ENCODE peak calls at places on chromosomes 2 and 18, in five cellular contexts. O is stimulated activated CD8-positive, alpha-beta memory T cell treated with anti-CD3 and anti-CD28 coated beads, Interleukin-4, amount 100 ng/mL, for 1 hour; S is T-cell; V is ELR; Q is fibroblast of lung. N is an unnamed sample.
A peak's percentile ranks its signal among the peaks of the same experiment; 100 is the strongest.

GRCh38 chr2:224142397-224143312 is 103.6 kb upstream of the SERPINE2 start:
- DNase-seq in V (peak; percentile 79), Q (peak; percentile 87), O (no peak), S (no peak), N (no peak)

GRCh38 chr2:234403074-234403473 is 93.8 kb downstream of the ARL4C start:
- DNase-seq in V (peak; percentile 63), S (no peak), Q (no peak), O (no peak), N (no peak)

GRCh38 chr18:72232611-72233010 is 311.5 kb downstream of the CBLN2 start:
- DNase-seq in V (no peak), S (no peak), Q (no peak), O (no peak), N (no peak)

GRCh38 chr18:70290482-70291294 is 1.8 kb downstream of the SOCS6 start:
- DNase-seq in S (no peak), Q (no peak), O (no peak), V (no peak), N (no peak)

GRCh38 chr18:53795061-53795460 is 429.4 kb downstream of the MBD2 start:
- DNase-seq in Q (peak; percentile 39), O (no peak), V (no peak), S (no peak), N (no peak)

GRCh38 chr2:28423856-28424605 is 31.4 kb downstream of the FOSL2 start:
- DNase-seq in S (peak; percentile 60), V (no peak), O (no peak), Q (no peak), N (no peak)

GRCh38 chr2:61978522-61978921 is 73.0 kb downstream of the COMMD1 start:
- DNase-seq in S (no peak), V (no peak), Q (no peak), O (no peak), N (peak; percentile 40)

GRCh38 chr2:221555511-221555845 is 16.6 kb downstream of the EPHA4 start:
- DNase-seq in V (no peak), Q (no peak), S (no peak), O (no peak), N (no peak)

GRCh38 chr2:215931256-215931903 is 82.0 kb downstream of the MREG start:
- DNase-seq in S (peak; percentile 27), Q (peak; percentile 87), O (no peak), V (peak; percentile 79), N (peak; percentile 64)

GRCh38 chr2:12325806-12326205 is 390.9 kb upstream of the TRIB2 start:
- DNase-seq in S (no peak), V (peak; percentile 81), O (no peak), Q (peak; percentile 45), N (peak; percentile 35)

GRCh38 chr2:233468746-233469110 is 97.9 kb downstream of the USP40 start:
- DNase-seq in O (no peak), V (no peak), S (no peak), Q (no peak), N (no peak)

GRCh38 chr2:199861116-199861774 is 10.3 kb upstream of the FTCDNL1 start:
- DNase-seq in O (no peak), V (peak; percentile 51), Q (peak; percentile 63), S (no peak), N (no peak)

GRCh38 chr18:63980896-63981454 is 11.1 kb downstream of the SERPINB8 start:
- DNase-seq in Q (no peak), S (no peak), O (no peak), V (no peak), N (no peak)

GRCh38 chr2:207390302-207391095 is 139.3 kb upstream of the CREB1 start:
- DNase-seq in Q (no peak), V (no peak), S (no peak), O (no peak), N (no peak)

GRCh38 chr2:69177063-69177771 is 164.2 kb downstream of the ANTXR1 start:
- DNase-seq in Q (peak; percentile 98), S (no peak), O (no peak), V (peak; percentile 95), N (peak; percentile 67)

GRCh38 chr2:224816816-224817215 is 100.7 kb upstream of the CCDC195 start:
- DNase-seq in Q (peak; percentile 74), S (no peak), V (peak; percentile 93), O (no peak), N (no peak)

GRCh38 chr2:26768759-26769500 is 4.8 kb downstream of the SLC35F6 start:
- DNase-seq in Q (peak; percentile 56), S (no peak), V (peak; percentile 62), O (no peak), N (peak; percentile 84)

GRCh38 chr2:214481204-214481603 is 70.3 kb downstream of the VWC2L start:
- DNase-seq in Q (peak; percentile 35), O (no peak), V (no peak), S (no peak), N (no peak)

GRCh38 chr2:8962890-8963289 is 40.6 kb downstream of the MBOAT2 start:
- DNase-seq in V (no peak), O (no peak), S (no peak), Q (no peak), N (no peak)

GRCh38 chr2:150023663-150024062 is 436.1 kb upstream of the MMADHC start:
- DNase-seq in Q (no peak), S (no peak), O (no peak), V (no peak), N (no peak)

GRCh38 chr2:146615778-146616177 is 1229.1 kb upstream of the ACVR2A start:
- DNase-seq in Q (no peak), O (no peak), V (no peak), S (no peak), N (no peak)

GRCh38 chr2:230905448-230906430 is 19.3 kb downstream of the GPR55 start:
- DNase-seq in S (peak; percentile 66), O (peak; percentile 59), Q (no peak), V (peak; percentile 51), N (no peak)

GRCh38 chr2:231611273-231612198 is 18.9 kb downstream of the TEX44 start:
- DNase-seq in V (peak; percentile 93), S (no peak), Q (peak; percentile 52), O (no peak), N (no peak)

GRCh38 chr2:33614190-33614589 is 15.1 kb upstream of the FAM98A start:
- DNase-seq in Q (no peak), S (no peak), V (no peak), O (no peak), N (no peak)

N was measured in mucosa of gallbladder.